ENCODE peak calls at places on chromosome 9, in eight cellular contexts. One of them, this sample, is unnamed.
A peak's percentile ranks its signal among the peaks of the same experiment; 100 is the strongest.

GRCh38 chr9:99249619-99250018 is 27.5 kb downstream of the SEC61B start:
- DNase-seq in activated T-cell treated with anti-CD3 and anti-CD28 coated beads for 1 hour: no peak
- DNase-seq in smooth muscle cell of the brain vasculature: no peak
- DNase-seq in foreskin fibroblast: no peak
- DNase-seq in KG1: no peak
- DNase-seq in renal cortical epithelial cell: peak; percentile 64
- DNase-seq in hypothalamus: no peak
- DNase-seq in LoVo: no peak
- DNase-seq in this sample: no peak

GRCh38 chr9:111008148-111009075 is 29.9 kb downstream of the LPAR1 start:
- DNase-seq in activated T-cell treated with anti-CD3 and anti-CD28 coated beads for 1 hour: no peak
- DNase-seq in smooth muscle cell of the brain vasculature: no peak
- DNase-seq in LoVo: no peak
- DNase-seq in renal cortical epithelial cell: peak; percentile 93
- DNase-seq in hypothalamus: no peak
- DNase-seq in foreskin fibroblast: no peak
- DNase-seq in KG1: no peak
- DNase-seq in this sample: no peak

GRCh38 chr9:136059851-136060670 is 35.0 kb downstream of the NACC2 start:
- DNase-seq in foreskin fibroblast: peak; percentile 65
- DNase-seq in KG1: no peak
- DNase-seq in LoVo: no peak
- DNase-seq in hypothalamus: no peak
- DNase-seq in smooth muscle cell of the brain vasculature: no peak
- DNase-seq in renal cortical epithelial cell: peak; percentile 29
- DNase-seq in activated T-cell treated with anti-CD3 and anti-CD28 coated beads for 1 hour: no peak
- DNase-seq in this sample: peak; percentile 43

GRCh38 chr9:17847908-17848307 is 269.0 kb downstream of the SH3GL2 start:
- DNase-seq in foreskin fibroblast: no peak
- DNase-seq in activated T-cell treated with anti-CD3 and anti-CD28 coated beads for 1 hour: no peak
- DNase-seq in KG1: no peak
- DNase-seq in LoVo: no peak
- DNase-seq in hypothalamus: no peak
- DNase-seq in renal cortical epithelial cell: no peak
- DNase-seq in smooth muscle cell of the brain vasculature: no peak
- DNase-seq in this sample: no peak

GRCh38 chr9:91060520-91061343 is 259.1 kb downstream of the SYK start:
- DNase-seq in KG1: no peak
- DNase-seq in renal cortical epithelial cell: peak; percentile 99
- DNase-seq in LoVo: peak; percentile 85
- DNase-seq in smooth muscle cell of the brain vasculature: peak; percentile 97
- DNase-seq in hypothalamus: no peak
- DNase-seq in activated T-cell treated with anti-CD3 and anti-CD28 coated beads for 1 hour: no peak
- DNase-seq in foreskin fibroblast: peak; percentile 95
- DNase-seq in this sample: peak; percentile 95

GRCh38 chr9:136674786-136675349 is 12.2 kb downstream of the EGFL7 start:
- DNase-seq in renal cortical epithelial cell: peak; percentile 33
- DNase-seq in foreskin fibroblast: no peak
- DNase-seq in KG1: no peak
- DNase-seq in activated T-cell treated with anti-CD3 and anti-CD28 coated beads for 1 hour: no peak
- DNase-seq in LoVo: no peak
- DNase-seq in hypothalamus: no peak
- DNase-seq in smooth muscle cell of the brain vasculature: no peak
- DNase-seq in this sample: no peak

GRCh38 chr9:37987467-37987981 is 81.5 kb downstream of the SHB start:
- DNase-seq in LoVo: no peak
- DNase-seq in renal cortical epithelial cell: no peak
- DNase-seq in foreskin fibroblast: no peak
- DNase-seq in smooth muscle cell of the brain vasculature: no peak
- DNase-seq in activated T-cell treated with anti-CD3 and anti-CD28 coated beads for 1 hour: no peak
- DNase-seq in hypothalamus: no peak
- DNase-seq in KG1: no peak
- DNase-seq in this sample: no peak

GRCh38 chr9:125706661-125707539 is at the start of gene MAPKAP1:
- DNase-seq in hypothalamus: peak; percentile 94
- DNase-seq in renal cortical epithelial cell: peak; percentile 90
- DNase-seq in activated T-cell treated with anti-CD3 and anti-CD28 coated beads for 1 hour: peak; percentile 91
- DNase-seq in smooth muscle cell of the brain vasculature: peak; percentile 90
- DNase-seq in KG1: peak; percentile 85
- DNase-seq in foreskin fibroblast: peak; percentile 96
- DNase-seq in LoVo: peak; percentile 95
- DNase-seq in this sample: peak; percentile 93

GRCh38 chr9:120892748-120893584 is 16.0 kb upstream of the PHF19 start:
- DNase-seq in KG1: peak; percentile 81
- DNase-seq in smooth muscle cell of the brain vasculature: no peak
- DNase-seq in foreskin fibroblast: peak; percentile 82
- DNase-seq in hypothalamus: no peak
- DNase-seq in LoVo: peak; percentile 45
- DNase-seq in activated T-cell treated with anti-CD3 and anti-CD28 coated beads for 1 hour: peak; percentile 48
- DNase-seq in renal cortical epithelial cell: peak; percentile 82
- DNase-seq in this sample: peak; percentile 63